ENCODE peak calls at places on chromosomes 2 and 18, in seven cellular contexts. U is GM04504; N is stimulated activated CD8-positive, alpha-beta memory T cell treated with anti-CD3 and anti-CD28 coated beads, Interleukin-4, amount 100 ng/mL, for 1 hour; Q is astrocyte of the cerebellum; K is activated effector memory CD4-positive, alpha-beta T cell treated with anti-CD3 and anti-CD28 coated beads, Interleukin-2, amount 50 U/mL, for 16 hours; L is astrocyte of the spinal cord; Y is HTR-8/SVneo. G is an unnamed sample.

GRCh38 chr18:58043452-58044369 is at the start of gene NEDD4L:
- DNase-seq in N (peak; percentile 46), Y (peak; percentile 79), U (peak; percentile 25), K (peak; percentile 90), Q (peak; percentile 64), L (peak; percentile 89), G (peak; percentile 94)

GRCh38 chr2:136137982-136138381 is 20.0 kb upstream of the CXCR4 start:
- DNase-seq in K (no peak), N (no peak), U (no peak), L (no peak), Q (no peak), Y (no peak), G (no peak)

GRCh38 chr2:40251146-40251545 is 200.7 kb downstream of the SLC8A1 start:
- DNase-seq in L (peak; percentile 48), Y (no peak), Q (no peak), K (no peak), U (no peak), N (no peak), G (no peak)

GRCh38 chr2:82215212-82215611 is 1910.7 kb upstream of the LRRTM1 start:
- DNase-seq in N (no peak), L (no peak), K (no peak), U (no peak), Q (no peak), Y (no peak), G (peak; percentile 58)

GRCh38 chr2:219494952-219495530 is 3.6 kb upstream of the GMPPA start:
- DNase-seq in N (no peak), Q (no peak), K (no peak), Y (no peak), L (no peak), U (no peak), G (no peak)

GRCh38 chr18:59454909-59455727 is 96.1 kb upstream of the LMAN1 start:
- DNase-seq in K (no peak), Y (no peak), L (no peak), N (no peak), U (no peak), Q (no peak), G (no peak)

GRCh38 chr2:186822323-186822722 is 26.6 kb downstream of the ZSWIM2 start:
- DNase-seq in L (no peak), Y (no peak), K (no peak), Q (no peak), U (no peak), N (no peak), G (no peak)

GRCh38 chr2:120520929-120521912 is 175.3 kb downstream of the INHBB start:
- DNase-seq in K (peak; percentile 66), N (no peak), L (peak; percentile 15), U (no peak), Q (no peak), Y (peak; percentile 42), G (peak; percentile 80)

GRCh38 chr2:122136071-122136470 is 380.6 kb downstream of the TSN start:
- DNase-seq in Q (no peak), K (no peak), L (no peak), Y (no peak), N (no peak), U (no peak), G (no peak)

GRCh38 chr2:175251425-175252041 is 70.0 kb upstream of the ATP5MC3 start:
- DNase-seq in Y (peak; percentile 26), U (no peak), Q (peak; percentile 33), K (no peak), L (peak; percentile 45), N (no peak), G (no peak)

GRCh38 chr2:80464275-80464674 is 159.7 kb upstream of the LRRTM1 start:
- DNase-seq in K (no peak), N (no peak), Y (no peak), Q (no peak), L (no peak), U (no peak), G (no peak)

GRCh38 chr2:36530178-36530982 is 67.6 kb downstream of the FEZ2 start:
- DNase-seq in U (peak; percentile 20), N (no peak), L (peak; percentile 71), Q (peak; percentile 19), Y (no peak), K (no peak), G (no peak)

GRCh38 chr2:237000481-237000880 is 85.2 kb upstream of the COPS8 start:
- DNase-seq in K (no peak), Y (no peak), Q (no peak), L (no peak), U (no peak), N (no peak), G (no peak)

GRCh38 chr2:205188516-205189138 is 493.7 kb upstream of the NRP2 start:
- DNase-seq in K (no peak), L (peak; percentile 69), Y (no peak), U (peak; percentile 47), Q (peak; percentile 60), N (no peak), G (no peak)

GRCh38 chr18:13605477-13605876 is 120.9 kb downstream of the FAM210A start:
- DNase-seq in L (no peak), N (no peak), K (no peak), Q (no peak), Y (no peak), U (no peak), G (no peak)

GRCh38 chr2:202822411-202822810 is 49.2 kb downstream of the ICA1L start:
- DNase-seq in L (no peak), N (no peak), Q (no peak), U (no peak), K (no peak), Y (no peak), G (no peak)

GRCh38 chr2:75140288-75140687 is 59.0 kb downstream of the TACR1 start:
- DNase-seq in L (no peak), U (no peak), Y (no peak), K (no peak), N (no peak), Q (no peak), G (no peak)